ENCODE peak calls at places on chromosomes 4 and X, in six cellular contexts. R is foreskin fibroblast, J is stromal cell of bone marrow, H is NCI-H774, G is posterior cingulate gyrus, F is NCI-H1694. M is an unnamed sample.

GRCh38 chr4:110840221-110840654 is 217.4 kb upstream of the PITX2 start:
- DNase-seq in R (peak), J (peak), H (no peak), G (no peak), F (no peak), M (peak)

GRCh38 chr4:62814510-62815047 is 1594.7 kb downstream of the TECRL start:
- DNase-seq in R (no peak), J (no peak), H (no peak), G (no peak), F (no peak), M (no peak)

GRCh38 chr4:77818667-77819408 is at the start of gene CNOT6L:
- DNase-seq in R (peak), J (peak), H (peak), G (peak), F (no peak), M (no peak)

GRCh38 chrX:39258331-39258730 is 457.1 kb downstream of the MID1IP1 start:
- DNase-seq in R (peak), J (no peak), H (peak), G (no peak), F (no peak), M (no peak)

GRCh38 chrX:11667286-11667685 is 1.6 kb upstream of the ARHGAP6 start:
- DNase-seq in R (no peak), J (no peak), H (no peak), G (no peak), F (no peak), M (no peak)

GRCh38 chr4:189511581-189511980 is 429.1 kb upstream of the FRG1 start:
- DNase-seq in R (no peak), J (no peak), H (no peak), G (no peak), F (no peak), M (no peak)

GRCh38 chr4:81594495-81595169 is 122.9 kb upstream of the RASGEF1B start:
- DNase-seq in R (no peak), J (no peak), H (no peak), G (no peak), F (no peak), M (no peak)

GRCh38 chr4:40877081-40877480 is 127.3 kb downstream of the NSUN7 start:
- DNase-seq in R (no peak), J (no peak), H (no peak), G (no peak), F (no peak), M (no peak)

GRCh38 chrX:112968351-112969133 is 127.9 kb upstream of the AMOT start:
- DNase-seq in R (no peak), J (no peak), H (no peak), G (no peak), F (no peak), M (no peak)

GRCh38 chrX:49041683-49042529 is 1.3 kb downstream of the TFE3 start:
- DNase-seq in R (peak), J (no peak), H (no peak), G (no peak), F (no peak), M (no peak)

GRCh38 chr4:152644130-152644529 is 35.7 kb downstream of the TMEM154 start:
- DNase-seq in R (no peak), J (no peak), H (no peak), G (no peak), F (no peak), M (no peak)

GRCh38 chr4:85909851-85910250 is 434.9 kb downstream of the ARHGAP24 start:
- DNase-seq in R (no peak), J (no peak), H (no peak), G (peak), F (no peak), M (no peak)

GRCh38 chrX:107823456-107823855 is 2.2 kb upstream of the MID2 start:
- DNase-seq in R (peak), J (peak), H (no peak), G (no peak), F (no peak), M (peak)

M was measured in fibroblast of the conjunctiva.